ENCODE peak calls at places on chromosomes 6 and 20, in five cellular contexts. R is H1, H is psoas muscle, Y is sigmoid colon, S is pancreas. G is an unnamed sample.

GRCh38 chr6:38792356-38792755 is 77.2 kb downstream of the DNAH8 start:
- DNase-seq in S (no peak), Y (no peak), H (no peak), R (no peak), G (no peak)

GRCh38 chr6:157983439-157984119 is 1.9 kb downstream of the SYNJ2 start:
- DNase-seq in R (no peak), Y (peak; percentile 39), S (no peak), H (no peak), G (no peak)

GRCh38 chr6:12383448-12383847 is 93.3 kb downstream of the EDN1 start:
- DNase-seq in H (no peak), R (no peak), S (no peak), Y (no peak), G (no peak)

GRCh38 chr6:6390849-6391602 is 70.6 kb upstream of the F13A1 start:
- DNase-seq in H (no peak), R (no peak), S (no peak), Y (no peak), G (no peak)

GRCh38 chr20:11352041-11352440 is 565.7 kb upstream of the BTBD3 start:
- DNase-seq in S (no peak), R (no peak), Y (no peak), H (no peak), G (no peak)

GRCh38 chr6:108588586-108588985 is 27.9 kb downstream of the FOXO3 start:
- DNase-seq in H (no peak), R (no peak), Y (no peak), S (no peak), G (no peak)

GRCh38 chr6:118895241-118895561 is 1.2 kb downstream of the ASF1A start:
- DNase-seq in S (no peak), H (no peak), Y (no peak), R (no peak), G (no peak)

GRCh38 chr6:120005292-120005976 is 655.9 kb upstream of the MAN1A1 start:
- DNase-seq in S (no peak), H (no peak), R (no peak), Y (no peak), G (no peak)

GRCh38 chr20:22511943-22512910 is 72.1 kb downstream of the FOXA2 start:
- DNase-seq in R (no peak), H (no peak), Y (no peak), S (peak; percentile 78), G (peak; percentile 79)

GRCh38 chr6:140609956-140610355 is 1235.5 kb upstream of the CITED2 start:
- DNase-seq in Y (no peak), H (no peak), S (no peak), R (no peak), G (no peak)

GRCh38 chr20:19628570-19629134 is 129.4 kb upstream of the RIN2 start:
- DNase-seq in Y (no peak), R (peak; percentile 84), H (no peak), S (peak; percentile 32), G (no peak)

GRCh38 chr6:10510592-10511367 is 10.4 kb upstream of the GCNT2 start:
- DNase-seq in S (peak; percentile 68), R (peak; percentile 62), Y (peak; percentile 84), H (peak; percentile 38), G (peak; percentile 83)

GRCh38 chr6:158718431-158719126 is 68.7 kb downstream of the SYTL3 start:
- DNase-seq in R (peak; percentile 82), H (no peak), S (peak; percentile 62), Y (peak; percentile 51), G (no peak)

GRCh38 chr6:90865513-90865912 is 278.6 kb upstream of the MAP3K7 start:
- DNase-seq in R (no peak), S (no peak), H (no peak), Y (no peak), G (no peak)

GRCh38 chr6:13479971-13480434 is 7.4 kb downstream of the GFOD1 start:
- DNase-seq in H (no peak), Y (no peak), R (no peak), S (no peak), G (no peak)

GRCh38 chr6:22877946-22878705 is 308.8 kb downstream of the HDGFL1 start:
- DNase-seq in H (no peak), R (no peak), Y (no peak), S (no peak), G (no peak)

GRCh38 chr6:146087386-146087785 is 58.5 kb downstream of the GRM1 start:
- DNase-seq in H (no peak), S (no peak), R (no peak), Y (no peak), G (no peak)

GRCh38 chr6:55892749-55893357 is 17.5 kb upstream of the BMP5 start:
- DNase-seq in R (no peak), Y (no peak), H (no peak), S (no peak), G (no peak)

GRCh38 chr6:157148391-157149323 is 174.7 kb downstream of the TMEM242 start:
- DNase-seq in Y (peak; percentile 90), R (no peak), S (peak; percentile 42), H (peak; percentile 62), G (no peak)

GRCh38 chr20:62936996-62937352 is 973 bp upstream of the GID8 start:
- DNase-seq in H (no peak), Y (no peak), R (no peak), S (no peak), G (no peak)

GRCh38 chr20:62935968-62936585 is 1.9 kb upstream of the GID8 start:
- DNase-seq in H (no peak), R (no peak), S (no peak), Y (no peak), G (no peak)

GRCh38 chr20:62937353-62938104 is 418 bp upstream of the GID8 start:
- DNase-seq in S (peak; percentile 98), Y (peak; percentile 98), R (peak; percentile 96), H (peak; percentile 97), G (peak; percentile 97)

GRCh38 chr20:62933966-62934365 is 4.0 kb upstream of the GID8 start:
- DNase-seq in H (no peak), Y (no peak), R (no peak), S (no peak), G (no peak)

DNA sequence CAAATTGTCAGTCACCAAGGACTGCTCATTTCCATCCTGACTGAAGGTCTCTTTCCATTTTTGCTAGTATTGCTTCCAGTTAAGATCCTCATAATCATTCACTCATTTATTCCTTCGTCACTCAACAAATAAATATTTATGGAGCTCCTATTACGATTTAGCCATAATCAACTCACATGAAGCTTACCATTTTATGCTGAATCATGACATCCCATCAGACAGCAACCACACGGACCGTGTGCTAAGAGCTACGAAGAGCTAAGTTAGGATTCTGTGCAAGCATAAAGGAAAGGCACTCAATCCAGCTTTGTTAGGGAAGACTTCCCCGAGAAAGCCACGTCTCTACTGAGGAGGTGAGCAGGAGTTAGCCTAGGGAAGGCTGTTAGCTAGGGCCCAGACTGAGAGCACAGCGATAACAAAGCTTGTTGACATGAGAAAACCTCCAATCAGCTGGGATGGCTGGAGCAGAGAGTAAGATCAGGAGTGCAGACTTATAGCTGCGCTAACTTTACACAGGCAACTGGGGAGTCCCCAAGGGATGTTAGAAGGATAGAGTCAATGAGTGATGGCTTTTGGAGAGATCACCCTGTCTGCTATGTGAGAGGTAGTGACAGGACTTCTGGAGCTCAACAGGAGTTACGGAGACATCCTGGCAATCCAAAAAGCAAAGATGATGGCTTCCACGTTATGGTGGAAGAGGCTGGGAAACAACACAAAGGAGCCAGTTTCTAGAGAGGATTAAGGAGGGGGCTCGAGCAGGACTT is 2.6 kb upstream of the GID8 start:
- DNase-seq in S (no peak), H (no peak), Y (no peak), R (no peak), G (no peak)
- H3K4me1 ChIP-seq in S (peaks cover 14% of the 10 kb centered on the region), H (peaks cover 51% of the 10 kb centered on the region), Y (peaks cover 47% of the 10 kb centered on the region), R (peaks cover 32% of the 10 kb centered on the region), G (peaks cover 21% of the 10 kb centered on the region)

DNA sequence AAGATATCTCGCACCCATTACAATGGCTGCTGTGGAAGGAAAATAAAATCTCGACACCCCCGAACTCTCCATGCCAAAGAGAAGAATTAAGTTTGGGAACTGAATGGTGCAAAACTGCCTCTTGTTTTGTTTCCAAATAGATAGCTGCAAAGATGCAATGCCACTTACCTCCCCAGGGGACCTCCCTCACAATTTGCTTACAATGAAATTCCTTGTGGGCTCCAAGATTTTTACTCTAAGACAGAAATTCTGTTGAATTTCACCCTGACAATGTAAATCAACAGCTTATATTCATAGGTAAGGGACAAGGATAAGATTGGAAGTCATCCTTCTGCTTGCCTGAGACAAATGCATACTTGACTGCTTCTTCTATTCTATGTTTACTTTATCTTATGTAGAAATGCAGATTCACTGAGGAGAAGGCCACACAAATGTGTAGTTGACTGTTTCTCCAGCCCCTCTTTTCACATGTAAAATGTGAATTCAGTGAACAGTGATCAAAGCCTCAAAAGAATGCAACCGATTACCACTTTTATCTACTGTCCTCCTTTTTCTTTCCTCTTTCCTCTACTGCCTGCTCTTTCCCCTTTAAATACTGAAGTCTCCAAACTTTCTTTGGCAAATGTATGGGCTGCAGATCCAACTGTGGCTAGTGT is 36.6 kb downstream of the ADGRF4 start:
- DNase-seq in R (no peak), Y (no peak), S (no peak), H (no peak), G (no peak)
- TF ChIP-seq CTCF in R (no peak), Y (no peak), S (no peak), H (no peak), G (no peak)

GRCh38 chr20:44583179-44583578 is 800 bp downstream of the PKIG start:
- DNase-seq in H (no peak), S (no peak), Y (no peak), R (no peak), G (no peak)

GRCh38 chr20:44582321-44583025 is at the start of gene PKIG:
- DNase-seq in R (no peak), Y (peak; percentile 82), H (peak; percentile 65), S (no peak), G (no peak)

GRCh38 chr20:44585042-44585968 is 2.9 kb downstream of the PKIG start:
- DNase-seq in R (no peak), Y (no peak), S (no peak), H (peak; percentile 26), G (no peak)

GRCh38 chr20:44586289-44586911 is 4.0 kb downstream of the PKIG start:
- DNase-seq in R (no peak), H (no peak), S (no peak), Y (no peak), G (no peak)

GRCh38 chr20:44584103-44584690 is 1.8 kb downstream of the PKIG start:
- DNase-seq in Y (no peak), H (no peak), R (no peak), S (no peak), G (no peak)
- H3K4me1 ChIP-seq in Y (peaks cover 87% of the 10 kb centered on the region), H (peaks cover 61% of the 10 kb centered on the region), R (peaks cover 11% of the 10 kb centered on the region), S (no peaks in the 10 kb centered on the region), G (peaks cover 19% of the 10 kb centered on the region)

GRCh38 chr6:28587746-28588075 is 62.0 kb downstream of the GPX5 start:
- DNase-seq in S (no peak), H (no peak), R (no peak), Y (no peak), G (no peak)

GRCh38 chr6:28587011-28587745 is 61.5 kb downstream of the GPX5 start:
- DNase-seq in R (peak; percentile 85), Y (no peak), S (peak; percentile 79), H (no peak), G (peak; percentile 84)

GRCh38 chr6:28583463-28583862 is 57.8 kb downstream of the GPX5 start:
- DNase-seq in H (no peak), R (no peak), S (no peak), Y (no peak), G (no peak)

GRCh38 chr6:28586273-28586672 is 60.6 kb downstream of the GPX5 start:
- DNase-seq in Y (no peak), R (no peak), H (no peak), S (no peak), G (no peak)

DNA sequence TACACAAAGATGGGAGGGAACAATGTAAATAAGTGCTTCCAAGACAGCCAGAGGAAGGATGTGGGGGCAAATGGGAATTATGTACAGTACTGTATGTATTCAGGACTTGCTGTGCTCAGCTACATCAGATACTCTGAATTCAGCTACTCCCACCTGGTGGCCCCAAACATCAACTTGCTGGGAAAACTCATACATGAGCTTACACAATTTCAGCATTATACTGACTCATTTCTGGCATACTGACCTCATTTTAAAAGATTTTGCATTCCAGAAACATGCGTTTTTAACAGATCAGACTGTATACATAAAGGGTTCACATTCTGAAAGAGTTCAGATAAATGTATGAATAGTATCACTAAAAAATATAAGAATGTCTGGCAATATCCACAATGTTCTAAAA is 59.7 kb downstream of the GPX5 start:
- DNase-seq in R (no peak), S (no peak), Y (no peak), H (no peak), G (no peak)
- TF ChIP-seq CTCF in R (no peak), S (no peak), Y (no peak), H (no peak), G (no peak)